ENCODE peak calls at places on chromosome 3, in four cellular contexts. One of them, this sample, is unnamed.

GRCh38 chr3:39290255-39290654 is 10.4 kb upstream of the CX3CR1 start:
- DNase-seq in K562: no peak
- DNase-seq in H1: no peak
- DNase-seq in SK-N-SH: no peak
- DNase-seq in this sample: no peak

GRCh38 chr3:171741377-171741776 is 68.9 kb downstream of the PLD1 start:
- DNase-seq in K562: no peak
- DNase-seq in H1: no peak
- DNase-seq in SK-N-SH: peak; percentile 41
- DNase-seq in this sample: no peak

GRCh38 chr3:138803006-138803653 is 31.6 kb downstream of the PIK3CB start:
- DNase-seq in K562: no peak
- DNase-seq in SK-N-SH: no peak
- DNase-seq in H1: no peak
- DNase-seq in this sample: no peak

GRCh38 chr3:193292386-193292785 is 51.4 kb downstream of the PLAAT1 start:
- DNase-seq in H1: no peak
- DNase-seq in SK-N-SH: no peak
- DNase-seq in K562: no peak
- DNase-seq in this sample: no peak

GRCh38 chr3:43369404-43370345 is 83.3 kb downstream of the SNRK start:
- DNase-seq in H1: no peak
- DNase-seq in SK-N-SH: no peak
- DNase-seq in K562: no peak
- DNase-seq in this sample: no peak

GRCh38 chr3:25117005-25117593 is 311.0 kb upstream of the RARB start:
- DNase-seq in K562: no peak
- DNase-seq in H1: no peak
- DNase-seq in SK-N-SH: no peak
- DNase-seq in this sample: no peak

GRCh38 chr3:30625541-30626438 is 19.4 kb downstream of the TGFBR2 start:
- DNase-seq in SK-N-SH: no peak
- DNase-seq in K562: no peak
- DNase-seq in H1: no peak
- DNase-seq in this sample: no peak

GRCh38 chr3:121895121-121895520 is 920 bp downstream of the SLC15A2 start:
- DNase-seq in SK-N-SH: no peak
- DNase-seq in K562: no peak
- DNase-seq in H1: no peak
- DNase-seq in this sample: no peak

GRCh38 chr3:36890261-36890660 is 54.6 kb downstream of the TRANK1 start:
- DNase-seq in SK-N-SH: no peak
- DNase-seq in K562: no peak
- DNase-seq in H1: no peak
- DNase-seq in this sample: no peak

GRCh38 chr3:148705314-148705713 is 7.6 kb downstream of the AGTR1 start:
- DNase-seq in H1: no peak
- DNase-seq in K562: no peak
- DNase-seq in SK-N-SH: peak; percentile 23
- DNase-seq in this sample: no peak

GRCh38 chr3:59566481-59566975 is 516.7 kb upstream of the CFAP20DC start:
- DNase-seq in H1: no peak
- DNase-seq in K562: no peak
- DNase-seq in SK-N-SH: no peak
- DNase-seq in this sample: no peak

GRCh38 chr3:30073622-30074021 is 532.8 kb upstream of the TGFBR2 start:
- DNase-seq in H1: no peak
- DNase-seq in K562: no peak
- DNase-seq in SK-N-SH: peak; percentile 9
- DNase-seq in this sample: no peak

GRCh38 chr3:145272684-145273083 is 888.3 kb downstream of the PLOD2 start:
- DNase-seq in H1: no peak
- DNase-seq in K562: no peak
- DNase-seq in SK-N-SH: no peak
- DNase-seq in this sample: no peak

GRCh38 chr3:21621396-21621695 is 129.7 kb downstream of the ZNF385D start:
- DNase-seq in SK-N-SH: no peak
- DNase-seq in H1: no peak
- DNase-seq in K562: no peak
- DNase-seq in this sample: no peak

GRCh38 chr3:24591661-24592555 is 97.3 kb upstream of the THRB start:
- DNase-seq in SK-N-SH: no peak
- DNase-seq in H1: no peak
- DNase-seq in K562: no peak
- DNase-seq in this sample: no peak

GRCh38 chr3:1019157-1019556 is 73.7 kb upstream of the CNTN6 start:
- DNase-seq in H1: no peak
- DNase-seq in K562: no peak
- DNase-seq in SK-N-SH: no peak
- DNase-seq in this sample: no peak

GRCh38 chr3:37814547-37814946 is 47.1 kb upstream of the CTDSPL start:
- DNase-seq in H1: no peak
- DNase-seq in K562: no peak
- DNase-seq in SK-N-SH: peak; percentile 26
- DNase-seq in this sample: no peak

GRCh38 chr3:98902341-98902740 is 846 bp upstream of the DCBLD2 start:
- DNase-seq in SK-N-SH: peak; percentile 14
- DNase-seq in K562: no peak
- DNase-seq in H1: no peak
- DNase-seq in this sample: no peak

GRCh38 chr3:188288153-188288552 is 134.2 kb downstream of the LPP start:
- DNase-seq in K562: no peak
- DNase-seq in H1: no peak
- DNase-seq in SK-N-SH: no peak
- DNase-seq in this sample: no peak

GRCh38 chr3:55487376-55488241 is 503 bp upstream of the WNT5A start:
- DNase-seq in K562: no peak
- DNase-seq in SK-N-SH: peak; percentile 74
- DNase-seq in H1: no peak
- DNase-seq in this sample: peak; percentile 40

GRCh38 chr3:55484741-55485207 is 2.3 kb downstream of the WNT5A start:
- DNase-seq in H1: no peak
- DNase-seq in K562: no peak
- DNase-seq in SK-N-SH: no peak
- DNase-seq in this sample: no peak

GRCh38 chr3:55486857-55487375 is at the start of gene WNT5A:
- DNase-seq in SK-N-SH: peak; percentile 73
- DNase-seq in H1: no peak
- DNase-seq in K562: no peak
- DNase-seq in this sample: peak; percentile 78

GRCh38 chr3:55485208-55485791 is 1.8 kb downstream of the WNT5A start:
- DNase-seq in K562: peak; percentile 65
- DNase-seq in H1: no peak
- DNase-seq in SK-N-SH: peak; percentile 92
- DNase-seq in this sample: peak; percentile 90

DNA sequence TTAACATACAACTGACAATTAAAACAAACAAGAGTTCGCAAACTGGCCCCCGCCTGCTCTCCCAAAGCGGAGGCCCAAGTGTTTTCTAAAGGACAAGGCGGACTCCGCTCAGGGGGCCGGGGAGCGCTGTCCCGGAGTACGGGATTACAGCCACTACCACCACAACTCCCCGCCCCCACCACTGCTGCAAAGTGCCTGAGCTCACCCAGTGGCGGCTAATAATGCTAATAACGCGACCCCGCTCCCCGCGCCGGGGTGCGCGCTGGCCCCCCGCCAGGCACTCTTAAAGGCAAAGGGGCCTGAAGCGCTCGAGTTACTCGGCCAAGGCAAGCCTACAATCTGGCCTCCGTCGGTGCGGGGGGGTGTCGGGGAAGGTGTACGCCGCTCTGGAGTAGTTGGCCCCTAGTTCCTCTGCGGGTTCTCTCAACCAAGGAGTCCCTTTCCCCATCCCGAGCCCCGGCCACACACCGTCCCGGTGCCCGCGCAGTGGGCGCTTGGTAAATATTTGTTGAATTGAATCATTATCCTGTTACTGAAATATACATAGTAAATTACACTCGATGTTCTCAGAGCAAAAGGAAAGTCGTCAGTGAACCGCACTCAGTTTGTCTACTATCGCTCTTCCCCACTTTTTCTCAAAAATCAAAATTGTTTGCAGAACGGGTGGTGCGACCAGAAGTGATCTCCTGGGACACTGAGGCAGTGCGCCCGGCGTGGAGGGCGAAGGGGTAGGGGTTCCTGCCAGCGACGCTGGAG is 827 bp downstream of the WNT5A start:
- DNase-seq in H1: no peak
- DNase-seq in SK-N-SH: peak; percentile 54
- DNase-seq in K562: no peak
- DNase-seq in this sample: peak; percentile 63
- TF ChIP-seq TEAD4 in H1: no peak
- TF ChIP-seq TEAD4 in SK-N-SH: no peak
- TF ChIP-seq TEAD4 in K562: no peak
- TF ChIP-seq TEAD4 in this sample: no peak

GRCh38 chr3:154981201-154981600 is 98.9 kb upstream of the MME start:
- DNase-seq in H1: no peak
- DNase-seq in SK-N-SH: no peak
- DNase-seq in K562: no peak
- DNase-seq in this sample: no peak
- TF ChIP-seq TEAD4 in H1: no peak
- TF ChIP-seq TEAD4 in SK-N-SH: no peak
- TF ChIP-seq TEAD4 in K562: no peak
- TF ChIP-seq TEAD4 in this sample: no peak

DNA sequence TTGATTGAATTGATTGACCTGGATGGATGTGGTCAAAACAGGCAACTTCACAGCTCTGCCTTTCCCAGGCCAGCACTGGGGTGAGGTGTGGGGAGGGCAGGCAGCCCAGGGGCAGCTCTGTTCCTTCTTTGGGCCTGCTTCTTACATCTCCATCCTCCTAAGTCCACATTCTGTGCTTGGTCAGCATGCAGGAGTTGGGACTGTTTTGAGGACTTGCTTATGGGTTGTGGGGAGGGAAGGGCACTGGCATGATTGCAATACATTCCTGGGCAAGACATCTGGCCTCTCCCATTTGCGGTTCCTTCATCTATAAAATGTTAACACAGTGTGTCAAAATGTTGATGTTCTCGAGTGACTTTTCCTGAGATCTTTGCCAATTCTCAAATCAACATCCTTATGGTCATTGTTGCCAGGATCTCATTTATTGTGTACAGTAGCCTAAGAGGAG is 84.1 kb downstream of the ST6GAL1 start:
- DNase-seq in K562: no peak
- DNase-seq in SK-N-SH: no peak
- DNase-seq in H1: no peak
- DNase-seq in this sample: no peak
- TF ChIP-seq TEAD4 in K562: no peak
- TF ChIP-seq TEAD4 in SK-N-SH: no peak
- TF ChIP-seq TEAD4 in H1: no peak
- TF ChIP-seq TEAD4 in this sample: no peak

DNA sequence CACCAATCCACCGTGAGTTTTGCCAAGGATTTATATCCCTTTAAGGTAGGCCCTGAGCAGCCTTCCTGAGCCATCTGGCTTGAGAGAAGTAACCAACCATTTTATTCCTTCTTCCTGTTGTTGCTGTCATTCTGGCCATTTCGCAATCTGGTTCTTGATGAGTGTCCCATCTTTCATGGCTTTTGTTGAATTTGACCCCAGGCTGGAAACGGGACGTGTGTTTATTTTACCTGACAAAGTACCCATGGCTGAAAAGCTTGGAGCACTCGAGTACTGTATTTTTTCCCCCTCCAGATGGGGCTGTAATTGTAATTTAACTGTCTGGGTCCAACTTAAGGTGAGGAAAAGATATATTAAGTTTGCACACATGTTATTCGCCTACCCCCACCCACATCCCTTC is 173.4 kb downstream of the WNT5A start:
- DNase-seq in H1: no peak
- DNase-seq in SK-N-SH: no peak
- DNase-seq in K562: no peak
- DNase-seq in this sample: no peak
- TF ChIP-seq TEAD4 in H1: no peak
- TF ChIP-seq TEAD4 in SK-N-SH: no peak
- TF ChIP-seq TEAD4 in K562: no peak
- TF ChIP-seq TEAD4 in this sample: no peak

DNA sequence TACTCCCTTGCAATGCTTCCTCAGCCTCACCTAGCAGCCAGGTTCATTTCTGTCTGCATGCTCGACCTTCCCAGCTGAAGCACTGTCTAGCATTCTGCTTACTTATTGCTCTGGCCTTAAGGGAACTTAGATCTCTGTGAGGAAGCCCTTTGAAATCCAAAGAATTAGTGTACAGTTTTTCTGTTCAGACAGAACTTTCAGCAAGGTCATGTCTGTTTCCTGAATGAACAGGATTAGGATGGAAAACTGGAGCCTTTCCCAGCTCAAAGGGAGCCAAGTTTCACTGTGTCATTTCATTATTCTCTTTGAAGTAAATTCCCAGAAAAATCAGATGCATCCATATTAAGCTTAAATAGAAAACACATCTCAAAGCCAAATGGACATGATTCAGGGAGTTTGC is 457.3 kb upstream of the KCNMB2 start:
- DNase-seq in K562: no peak
- DNase-seq in SK-N-SH: no peak
- DNase-seq in H1: no peak
- DNase-seq in this sample: no peak
- TF ChIP-seq TEAD4 in K562: no peak
- TF ChIP-seq TEAD4 in SK-N-SH: no peak
- TF ChIP-seq TEAD4 in H1: no peak
- TF ChIP-seq TEAD4 in this sample: no peak